ENCODE peak calls at places on chromosomes 5 and 9, in four cellular contexts. One of them, this sample, is unnamed.

GRCh38 chr5:42005561-42006153 is 80.6 kb downstream of the FBXO4 start:
- DNase-seq in fibroblast of lung: peak
- DNase-seq in esophagus squamous epithelium: no peak
- DNase-seq in IMR-90: peak
- DNase-seq in this sample: no peak

GRCh38 chr5:32961066-32961429 is 249.9 kb downstream of the NPR3 start:
- DNase-seq in IMR-90: peak
- DNase-seq in esophagus squamous epithelium: no peak
- DNase-seq in fibroblast of lung: no peak
- DNase-seq in this sample: no peak

GRCh38 chr5:168366124-168366523 is 74.7 kb downstream of the WWC1 start:
- DNase-seq in esophagus squamous epithelium: no peak
- DNase-seq in fibroblast of lung: peak
- DNase-seq in IMR-90: peak
- DNase-seq in this sample: no peak

GRCh38 chr9:93107151-93107824 is 11.3 kb downstream of the CARD19 start:
- DNase-seq in IMR-90: no peak
- DNase-seq in fibroblast of lung: no peak
- DNase-seq in esophagus squamous epithelium: no peak
- DNase-seq in this sample: no peak

GRCh38 chr5:129177451-129177850 is 82.9 kb downstream of the ISOC1 start:
- DNase-seq in esophagus squamous epithelium: no peak
- DNase-seq in IMR-90: no peak
- DNase-seq in fibroblast of lung: no peak
- DNase-seq in this sample: no peak

GRCh38 chr5:170632985-170633234 is 129.1 kb downstream of the KCNIP1 start:
- DNase-seq in esophagus squamous epithelium: no peak
- DNase-seq in fibroblast of lung: no peak
- DNase-seq in IMR-90: no peak
- DNase-seq in this sample: peak

GRCh38 chr9:21018177-21018576 is 13.3 kb downstream of the HACD4 start:
- DNase-seq in fibroblast of lung: no peak
- DNase-seq in IMR-90: no peak
- DNase-seq in esophagus squamous epithelium: no peak
- DNase-seq in this sample: no peak

GRCh38 chr5:65722575-65723424 is 795 bp downstream of the NLN start:
- DNase-seq in fibroblast of lung: peak
- DNase-seq in esophagus squamous epithelium: no peak
- DNase-seq in IMR-90: peak
- DNase-seq in this sample: no peak

GRCh38 chr5:150734579-150735384 is 24.0 kb downstream of the DCTN4 start:
- DNase-seq in esophagus squamous epithelium: no peak
- DNase-seq in fibroblast of lung: no peak
- DNase-seq in IMR-90: no peak
- DNase-seq in this sample: peak

GRCh38 chr5:127076730-127077129 is 3.4 kb upstream of the C5orf63 start:
- DNase-seq in fibroblast of lung: peak
- DNase-seq in IMR-90: peak
- DNase-seq in esophagus squamous epithelium: no peak
- DNase-seq in this sample: no peak

GRCh38 chr5:89028579-89029272 is 145.7 kb upstream of the MEF2C start:
- DNase-seq in esophagus squamous epithelium: no peak
- DNase-seq in fibroblast of lung: no peak
- DNase-seq in IMR-90: peak
- DNase-seq in this sample: no peak

GRCh38 chr5:157516016-157516415 is 56.0 kb downstream of the NIPAL4 start:
- DNase-seq in IMR-90: peak
- DNase-seq in esophagus squamous epithelium: no peak
- DNase-seq in fibroblast of lung: peak
- DNase-seq in this sample: no peak

GRCh38 chr9:13125261-13125660 is 154.2 kb downstream of the MPDZ start:
- DNase-seq in esophagus squamous epithelium: no peak
- DNase-seq in fibroblast of lung: no peak
- DNase-seq in IMR-90: peak
- DNase-seq in this sample: no peak

GRCh38 chr9:104743377-104743985 is 4.0 kb upstream of the NIPSNAP3A start:
- DNase-seq in IMR-90: peak
- DNase-seq in fibroblast of lung: peak
- DNase-seq in esophagus squamous epithelium: no peak
- DNase-seq in this sample: no peak

GRCh38 chr9:123164285-123164684 is 104.1 kb downstream of the STRBP start:
- DNase-seq in esophagus squamous epithelium: no peak
- DNase-seq in fibroblast of lung: no peak
- DNase-seq in IMR-90: peak
- DNase-seq in this sample: no peak

GRCh38 chr5:112338681-112339337 is 80.3 kb downstream of the EPB41L4A start:
- DNase-seq in esophagus squamous epithelium: no peak
- DNase-seq in IMR-90: no peak
- DNase-seq in fibroblast of lung: no peak
- DNase-seq in this sample: no peak

GRCh38 chr5:109388407-109388806 is 21.4 kb downstream of the PJA2 start:
- DNase-seq in esophagus squamous epithelium: no peak
- DNase-seq in IMR-90: peak
- DNase-seq in fibroblast of lung: peak
- DNase-seq in this sample: no peak

GRCh38 chr5:35096933-35097332 is 49.2 kb upstream of the AGXT2 start:
- DNase-seq in esophagus squamous epithelium: no peak
- DNase-seq in IMR-90: no peak
- DNase-seq in fibroblast of lung: no peak
- DNase-seq in this sample: no peak

GRCh38 chr5:152270117-152270516 is 135.0 kb downstream of the NMUR2 start:
- DNase-seq in esophagus squamous epithelium: no peak
- DNase-seq in IMR-90: no peak
- DNase-seq in fibroblast of lung: no peak
- DNase-seq in this sample: no peak

GRCh38 chr5:44536650-44537260 is 147.5 kb upstream of the FGF10 start:
- DNase-seq in IMR-90: peak
- DNase-seq in esophagus squamous epithelium: no peak
- DNase-seq in fibroblast of lung: peak
- DNase-seq in this sample: no peak

GRCh38 chr9:5015934-5016333 is 30.9 kb downstream of the JAK2 start:
- DNase-seq in fibroblast of lung: no peak
- DNase-seq in esophagus squamous epithelium: no peak
- DNase-seq in IMR-90: no peak
- DNase-seq in this sample: no peak

GRCh38 chr9:111316796-111317195 is 13.2 kb downstream of the OR2K2 start:
- DNase-seq in IMR-90: peak
- DNase-seq in esophagus squamous epithelium: no peak
- DNase-seq in fibroblast of lung: peak
- DNase-seq in this sample: no peak

GRCh38 chr5:81739283-81739682 is 11.6 kb downstream of the SSBP2 start:
- DNase-seq in fibroblast of lung: no peak
- DNase-seq in IMR-90: no peak
- DNase-seq in esophagus squamous epithelium: no peak
- DNase-seq in this sample: no peak

DNA sequence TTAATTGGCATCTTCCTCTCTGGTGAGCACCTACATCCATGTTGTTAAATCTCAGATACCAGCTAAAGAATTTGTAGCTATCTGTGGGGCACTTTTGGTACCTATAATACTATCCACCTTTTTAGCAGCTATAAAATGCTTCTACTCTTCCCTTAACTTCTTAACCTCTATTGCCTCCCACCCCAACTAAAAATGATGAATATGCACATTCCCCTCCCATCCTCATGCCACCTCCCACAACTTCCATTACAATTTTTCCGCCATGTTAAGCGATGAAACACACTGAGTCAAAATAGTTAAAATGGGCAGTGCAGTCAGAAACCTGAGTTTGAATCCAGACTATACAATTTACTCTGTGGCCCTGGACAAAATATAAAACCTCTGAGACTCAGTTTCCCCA is 10.1 kb downstream of the SSBP2 start:
- DNase-seq in esophagus squamous epithelium: no peak
- DNase-seq in IMR-90: no peak
- DNase-seq in fibroblast of lung: no peak
- DNase-seq in this sample: no peak
- TF ChIP-seq CTCF in esophagus squamous epithelium: no peak
- TF ChIP-seq CTCF in IMR-90: no peak
- TF ChIP-seq CTCF in fibroblast of lung: no peak
- TF ChIP-seq CTCF in this sample: no peak

DNA sequence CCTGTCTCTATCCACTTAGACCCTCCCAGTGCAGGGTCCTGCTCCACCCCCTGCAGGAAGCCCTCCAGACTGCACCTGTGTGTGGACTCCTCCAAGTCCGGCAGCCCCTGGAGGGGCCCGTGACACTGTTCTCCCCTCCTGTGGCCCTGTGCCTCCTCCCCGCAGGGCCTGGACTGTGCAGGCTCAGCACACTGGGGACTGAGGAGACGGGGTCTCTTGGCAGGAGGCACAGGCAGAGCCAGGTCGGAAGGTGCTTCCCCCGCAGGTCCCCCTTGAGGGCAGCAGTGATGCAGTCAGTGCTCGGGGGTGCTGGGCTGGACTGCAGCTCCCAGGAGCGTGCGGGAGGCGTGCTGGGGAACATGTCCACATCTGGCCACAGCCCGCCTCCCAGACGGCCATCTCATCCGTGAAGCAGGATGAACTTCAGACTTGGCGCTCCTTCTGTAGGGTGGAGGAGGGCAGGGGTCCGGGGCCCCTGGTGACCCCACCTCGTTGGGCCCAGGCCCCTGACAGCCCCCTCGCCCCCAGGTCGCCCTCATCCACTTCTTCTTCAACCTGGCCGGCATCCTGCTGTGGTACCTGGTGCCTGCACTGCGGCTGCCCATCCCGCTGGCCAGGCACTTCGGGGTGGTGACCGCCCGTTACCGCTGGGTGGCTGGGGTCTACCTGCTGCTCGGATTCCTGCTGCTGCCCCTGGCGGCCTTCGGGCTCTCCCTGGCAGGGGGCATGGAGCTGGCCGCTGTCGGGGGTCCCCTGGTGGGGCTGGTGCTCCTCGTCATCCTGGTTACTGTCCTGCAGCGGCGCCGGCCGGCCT is 4.9 kb downstream of the SLC34A3 start:
- DNase-seq in IMR-90: no peak
- DNase-seq in esophagus squamous epithelium: no peak
- DNase-seq in fibroblast of lung: no peak
- DNase-seq in this sample: no peak
- H3K27ac ChIP-seq in IMR-90: no peak
- H3K27ac ChIP-seq in esophagus squamous epithelium: no peak
- H3K27ac ChIP-seq in fibroblast of lung: no peak
- H3K27ac ChIP-seq in this sample: no peak

GRCh38 chr5:154193176-154193575 is 2.6 kb downstream of the GALNT10 start:
- DNase-seq in fibroblast of lung: no peak
- DNase-seq in IMR-90: no peak
- DNase-seq in esophagus squamous epithelium: no peak
- DNase-seq in this sample: peak

GRCh38 chr5:154190652-154191304 is at the start of gene GALNT10:
- DNase-seq in IMR-90: peak
- DNase-seq in fibroblast of lung: peak
- DNase-seq in esophagus squamous epithelium: no peak
- DNase-seq in this sample: peak

GRCh38 chr5:154193636-154194035 is 3.1 kb downstream of the GALNT10 start:
- DNase-seq in fibroblast of lung: no peak
- DNase-seq in IMR-90: peak
- DNase-seq in esophagus squamous epithelium: no peak
- DNase-seq in this sample: no peak

GRCh38 chr5:154189819-154190651 is 498 bp upstream of the GALNT10 start:
- DNase-seq in IMR-90: peak
- DNase-seq in fibroblast of lung: peak
- DNase-seq in esophagus squamous epithelium: peak
- DNase-seq in this sample: peak

DNA sequence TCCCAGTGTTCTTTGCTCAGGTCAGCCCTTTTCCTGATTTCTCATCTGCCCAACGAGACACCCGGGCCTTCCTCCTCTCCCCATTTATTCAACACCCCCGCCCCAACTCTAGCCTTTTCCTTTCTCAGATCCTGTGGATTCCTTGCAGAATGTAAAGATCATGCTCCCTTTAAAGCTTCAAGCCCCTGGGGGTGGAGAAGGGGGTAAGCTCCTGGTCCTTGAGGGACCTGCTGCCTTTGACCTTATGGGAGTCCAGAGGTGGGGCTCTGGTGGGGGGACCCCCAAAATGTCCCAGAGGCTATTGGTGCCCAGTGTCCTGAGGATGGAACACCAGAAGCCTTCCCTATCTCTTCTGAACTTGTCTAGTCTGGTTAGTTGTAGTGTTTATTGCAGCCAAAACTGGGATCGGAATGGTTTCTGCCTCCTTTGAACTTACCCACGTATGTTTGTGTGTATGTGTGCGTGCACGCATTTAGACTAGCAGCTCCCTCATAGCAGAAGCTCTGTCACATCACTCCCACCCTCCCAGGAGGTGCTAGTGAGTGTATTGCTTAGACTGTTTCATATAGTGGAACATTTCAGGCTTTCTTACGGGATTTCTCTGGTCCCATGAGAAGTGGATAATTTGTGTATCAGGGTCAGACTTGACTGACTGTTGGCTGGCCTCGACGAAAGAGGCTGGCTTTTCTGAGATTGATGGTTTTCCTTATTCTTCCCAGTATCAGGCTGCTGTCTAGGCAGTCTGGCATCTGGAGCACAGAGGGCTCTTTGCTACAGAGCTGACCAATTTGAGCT is 1.1 kb downstream of the GALNT10 start:
- DNase-seq in fibroblast of lung: peak
- DNase-seq in esophagus squamous epithelium: no peak
- DNase-seq in IMR-90: peak
- DNase-seq in this sample: no peak
- H3K4me3 ChIP-seq in fibroblast of lung: peak
- H3K4me3 ChIP-seq in esophagus squamous epithelium: peak
- H3K4me3 ChIP-seq in IMR-90: peak
- H3K4me3 ChIP-seq in this sample: peak

DNA sequence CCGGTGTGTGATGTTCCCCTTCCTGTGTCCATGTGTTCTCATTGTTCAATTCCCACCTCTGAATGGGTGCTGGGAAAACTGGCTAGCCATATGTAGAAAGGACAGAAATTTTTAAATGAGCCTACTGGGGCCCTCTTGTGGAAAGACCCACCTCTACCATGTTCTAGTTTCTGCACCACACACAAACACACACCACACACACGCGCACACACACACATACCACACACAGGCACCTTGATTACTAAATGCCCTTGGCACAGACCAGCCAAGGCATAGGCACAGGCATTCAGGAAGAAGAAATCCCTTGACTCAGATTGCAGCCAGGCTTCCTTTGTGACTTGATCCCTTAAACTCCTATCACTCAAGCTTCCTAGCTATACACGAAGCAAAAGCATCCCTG is 60.5 kb downstream of the SIL1 start:
- DNase-seq in esophagus squamous epithelium: no peak
- DNase-seq in IMR-90: peak
- DNase-seq in fibroblast of lung: peak
- DNase-seq in this sample: no peak
- TF ChIP-seq CTCF in esophagus squamous epithelium: peak
- TF ChIP-seq CTCF in IMR-90: peak
- TF ChIP-seq CTCF in fibroblast of lung: peak
- TF ChIP-seq CTCF in this sample: peak